ENCODE peak calls at places on chromosomes 3 and 15, in four cellular contexts. One of them, this sample, is unnamed. For H3K79me2, the result is how much of the 10 kb centered on the place peaks cover.

GRCh38 chr15:69976366-69976994 is 121.2 kb downstream of the TLE3 start:
- DNase-seq in K562: peak
- DNase-seq in hepatocyte: peak
- DNase-seq in OCI-LY7: peak
- DNase-seq in this sample: peak

GRCh38 chr3:118144919-118145318 is 889.7 kb downstream of the IGSF11 start:
- DNase-seq in hepatocyte: no peak
- DNase-seq in K562: no peak
- DNase-seq in OCI-LY7: no peak
- DNase-seq in this sample: no peak

GRCh38 chr15:85112997-85113396 is 131.3 kb downstream of the PDE8A start:
- DNase-seq in OCI-LY7: no peak
- DNase-seq in hepatocyte: no peak
- DNase-seq in K562: no peak
- DNase-seq in this sample: no peak

GRCh38 chr3:9501226-9501625 is 52.4 kb downstream of the LHFPL4 start:
- DNase-seq in K562: no peak
- DNase-seq in hepatocyte: no peak
- DNase-seq in OCI-LY7: no peak
- DNase-seq in this sample: peak

GRCh38 chr3:172612871-172613678 is 89.8 kb upstream of the TNFSF10 start:
- DNase-seq in OCI-LY7: no peak
- DNase-seq in K562: no peak
- DNase-seq in hepatocyte: no peak
- DNase-seq in this sample: no peak

GRCh38 chr3:124629492-124629891 is 100.8 kb upstream of the UMPS start:
- DNase-seq in K562: no peak
- DNase-seq in hepatocyte: no peak
- DNase-seq in OCI-LY7: no peak
- DNase-seq in this sample: no peak

GRCh38 chr3:142999881-143000280 is 1.5 kb upstream of the U2SURP start:
- DNase-seq in K562: peak
- DNase-seq in OCI-LY7: no peak
- DNase-seq in hepatocyte: no peak
- DNase-seq in this sample: peak

GRCh38 chr15:33565099-33565498 is 254.3 kb downstream of the RYR3 start:
- DNase-seq in K562: no peak
- DNase-seq in OCI-LY7: no peak
- DNase-seq in hepatocyte: peak
- DNase-seq in this sample: peak

GRCh38 chr3:62361261-62361660 is 12.1 kb downstream of the FEZF2 start:
- DNase-seq in hepatocyte: no peak
- DNase-seq in OCI-LY7: peak
- DNase-seq in K562: no peak
- DNase-seq in this sample: no peak

GRCh38 chr3:121165397-121165837 is 257.4 kb downstream of the STXBP5L start:
- DNase-seq in K562: no peak
- DNase-seq in OCI-LY7: no peak
- DNase-seq in hepatocyte: no peak
- DNase-seq in this sample: no peak

GRCh38 chr3:122389892-122390291 is 5.9 kb downstream of the FAM162A start:
- DNase-seq in hepatocyte: no peak
- DNase-seq in OCI-LY7: no peak
- DNase-seq in K562: no peak
- DNase-seq in this sample: no peak
- H3K27ac ChIP-seq in hepatocyte: no peak
- H3K27ac ChIP-seq in OCI-LY7: no peak
- H3K27ac ChIP-seq in K562: no peak
- H3K27ac ChIP-seq in this sample: no peak

DNA sequence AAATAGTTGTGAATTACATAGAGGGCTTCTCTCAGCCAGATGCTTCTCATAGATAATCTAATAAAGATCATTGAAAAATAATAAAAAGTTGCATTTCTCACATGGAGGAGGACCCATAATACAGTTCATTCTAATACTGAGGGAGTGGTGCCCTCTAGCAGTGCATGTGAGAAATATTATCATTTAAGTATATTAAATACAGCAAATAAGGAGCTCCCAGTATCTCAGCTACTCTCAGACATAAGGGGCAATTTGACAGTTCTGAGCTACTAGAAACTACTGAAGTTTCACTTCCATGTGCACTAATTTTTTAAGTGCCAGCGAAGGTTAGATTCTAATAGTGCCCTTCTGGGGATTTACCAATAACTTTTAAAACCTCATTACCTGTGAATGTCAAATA is 188.3 kb downstream of the IL5RA start:
- DNase-seq in K562: no peak
- DNase-seq in OCI-LY7: peak
- DNase-seq in hepatocyte: peak
- DNase-seq in this sample: no peak
- H3K4me2 ChIP-seq in K562: no peak
- H3K4me2 ChIP-seq in OCI-LY7: no peak
- H3K4me2 ChIP-seq in hepatocyte: no peak
- H3K4me2 ChIP-seq in this sample: no peak

GRCh38 chr3:188229726-188230125 is 75.8 kb downstream of the LPP start:
- DNase-seq in OCI-LY7: no peak
- DNase-seq in K562: no peak
- DNase-seq in hepatocyte: no peak
- DNase-seq in this sample: no peak
- H3K79me2 ChIP-seq in OCI-LY7: under half
- H3K79me2 ChIP-seq in K562: under half
- H3K79me2 ChIP-seq in hepatocyte: half or more
- H3K79me2 ChIP-seq in this sample: half or more

GRCh38 chr3:134494539-134494938 is 8.7 kb downstream of the CEP63 start:
- DNase-seq in hepatocyte: no peak
- DNase-seq in OCI-LY7: no peak
- DNase-seq in K562: no peak
- DNase-seq in this sample: no peak

GRCh38 chr3:134495980-134496379 is 10.1 kb downstream of the CEP63 start:
- DNase-seq in K562: no peak
- DNase-seq in hepatocyte: no peak
- DNase-seq in OCI-LY7: no peak
- DNase-seq in this sample: no peak

GRCh38 chr3:134496481-134497071 is 10.7 kb downstream of the CEP63 start:
- DNase-seq in OCI-LY7: no peak
- DNase-seq in hepatocyte: no peak
- DNase-seq in K562: peak
- DNase-seq in this sample: peak
- H3K27ac ChIP-seq in OCI-LY7: no peak
- H3K27ac ChIP-seq in hepatocyte: no peak
- H3K27ac ChIP-seq in K562: peak
- H3K27ac ChIP-seq in this sample: no peak

DNA sequence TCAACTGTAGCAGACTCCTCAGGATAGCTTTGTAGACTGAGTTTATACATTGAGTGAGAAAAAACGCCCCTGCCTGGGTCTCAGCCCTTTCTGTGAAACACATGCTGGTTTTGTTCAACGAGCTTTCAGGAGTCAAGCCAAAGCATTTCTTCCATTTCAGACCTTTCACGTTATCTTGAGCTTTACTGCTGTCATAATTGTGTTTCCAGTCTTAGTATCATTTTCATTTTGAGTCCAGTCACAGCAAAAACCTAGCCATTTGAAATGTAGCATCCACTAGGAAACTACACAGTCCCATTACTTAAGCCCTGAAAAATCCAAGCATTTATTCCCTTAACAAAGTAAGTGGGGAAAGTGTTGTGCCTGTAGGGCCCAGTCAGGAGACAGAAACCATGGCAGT is 110.1 kb upstream of the ABHD17C start:
- DNase-seq in OCI-LY7: no peak
- DNase-seq in K562: no peak
- DNase-seq in hepatocyte: no peak
- DNase-seq in this sample: no peak
- H3K4me2 ChIP-seq in OCI-LY7: no peak
- H3K4me2 ChIP-seq in K562: no peak
- H3K4me2 ChIP-seq in hepatocyte: no peak
- H3K4me2 ChIP-seq in this sample: no peak

DNA sequence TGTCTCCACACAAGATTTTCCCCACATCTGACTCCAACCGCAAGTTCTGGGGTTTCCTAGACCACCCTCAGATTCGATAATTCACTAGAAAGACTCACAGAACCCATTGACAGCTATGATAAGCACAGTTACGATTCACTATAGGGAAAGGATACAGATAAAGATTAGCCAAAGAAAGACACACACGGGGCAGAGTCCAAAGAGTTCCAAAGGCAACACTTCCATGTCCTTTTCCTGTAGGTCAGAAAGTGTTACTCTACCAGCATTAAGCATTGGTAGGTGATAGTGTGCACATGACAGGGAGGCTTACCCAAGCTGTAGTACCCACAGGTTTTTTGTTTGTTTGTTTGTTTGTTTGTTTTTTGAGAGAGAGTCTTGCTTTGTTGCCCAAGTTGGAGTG is 48.1 kb downstream of the PHLDB2 start:
- DNase-seq in K562: no peak
- DNase-seq in OCI-LY7: no peak
- DNase-seq in hepatocyte: no peak
- DNase-seq in this sample: no peak
- H3K79me2 ChIP-seq in K562: under half
- H3K79me2 ChIP-seq in OCI-LY7: under half
- H3K79me2 ChIP-seq in hepatocyte: half or more
- H3K79me2 ChIP-seq in this sample: half or more

DNA sequence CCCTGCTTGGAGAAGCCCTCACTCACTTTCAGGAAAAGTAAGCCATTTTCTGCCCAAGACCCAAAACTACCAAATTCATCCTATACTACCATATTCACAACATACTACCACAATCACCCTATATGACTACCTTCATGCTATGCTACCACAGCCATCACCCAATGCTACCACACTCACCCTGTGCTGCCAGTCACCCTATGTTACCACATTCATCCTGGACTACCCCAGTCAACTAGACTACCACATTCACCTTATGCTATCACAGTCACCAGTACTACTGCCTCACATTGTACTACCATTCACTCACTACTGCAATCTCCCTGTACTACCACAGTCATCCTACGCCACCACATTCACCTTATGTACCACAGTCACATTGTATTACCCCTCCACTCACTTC is 58.4 kb upstream of the CDV3 start:
- DNase-seq in hepatocyte: no peak
- DNase-seq in K562: no peak
- DNase-seq in OCI-LY7: no peak
- DNase-seq in this sample: no peak
- H3K27ac ChIP-seq in hepatocyte: no peak
- H3K27ac ChIP-seq in K562: no peak
- H3K27ac ChIP-seq in OCI-LY7: no peak
- H3K27ac ChIP-seq in this sample: no peak

GRCh38 chr3:11605398-11605797 is 38.3 kb downstream of the VGLL4 start:
- DNase-seq in K562: no peak
- DNase-seq in OCI-LY7: no peak
- DNase-seq in hepatocyte: no peak
- DNase-seq in this sample: no peak

GRCh38 chr3:11602886-11603285 is 40.8 kb downstream of the VGLL4 start:
- DNase-seq in OCI-LY7: peak
- DNase-seq in hepatocyte: no peak
- DNase-seq in K562: no peak
- DNase-seq in this sample: no peak

GRCh38 chr3:11602441-11602840 is 41.3 kb downstream of the VGLL4 start:
- DNase-seq in OCI-LY7: no peak
- DNase-seq in hepatocyte: no peak
- DNase-seq in K562: no peak
- DNase-seq in this sample: no peak

GRCh38 chr3:11604139-11604895 is 39.4 kb downstream of the VGLL4 start:
- DNase-seq in K562: peak
- DNase-seq in hepatocyte: peak
- DNase-seq in OCI-LY7: peak
- DNase-seq in this sample: peak

DNA sequence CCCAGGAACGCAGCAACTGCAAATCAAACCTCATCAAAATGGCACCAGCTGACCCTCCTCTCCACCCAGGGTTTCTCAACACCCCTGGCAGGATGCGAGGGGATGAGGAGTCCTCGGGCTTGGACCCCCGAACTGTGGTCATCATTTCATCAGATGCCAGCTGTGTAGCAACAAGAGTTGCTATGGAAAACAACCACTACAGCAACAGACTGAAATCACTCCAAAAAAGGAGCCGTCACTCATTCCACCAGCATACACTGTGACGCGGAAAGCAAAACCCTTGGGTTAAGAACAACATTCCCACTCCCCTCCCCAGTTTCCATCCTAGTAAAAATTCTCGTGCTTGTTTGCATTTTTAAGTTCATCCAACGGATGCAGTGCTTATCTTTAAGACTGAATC is 40.1 kb downstream of the VGLL4 start:
- DNase-seq in OCI-LY7: peak
- DNase-seq in K562: no peak
- DNase-seq in hepatocyte: peak
- DNase-seq in this sample: peak
- H3K4me2 ChIP-seq in OCI-LY7: peak
- H3K4me2 ChIP-seq in K562: no peak
- H3K4me2 ChIP-seq in hepatocyte: peak
- H3K4me2 ChIP-seq in this sample: peak

GRCh38 chr3:141669434-141669833 is 68.7 kb upstream of the RNF7 start:
- DNase-seq in K562: no peak
- DNase-seq in OCI-LY7: no peak
- DNase-seq in hepatocyte: no peak
- DNase-seq in this sample: no peak
- H3K79me2 ChIP-seq in K562: under half
- H3K79me2 ChIP-seq in OCI-LY7: under half
- H3K79me2 ChIP-seq in hepatocyte: under half
- H3K79me2 ChIP-seq in this sample: under half

This sample was measured in astrocyte.